ENCODE peak calls at places on chromosomes 11 and 22, in four cellular contexts. N is AG04450, J is AG09309, Y is GM12864. K is an unnamed sample.

GRCh38 chr11:101429708-101430107 is 154.1 kb downstream of the TRPC6 start:
- DNase-seq in J (no peak), Y (no peak), N (no peak), K (no peak)

GRCh38 chr22:23237841-23238240 is 57.5 kb downstream of the BCR start:
- DNase-seq in J (no peak), N (no peak), Y (no peak), K (peak)

GRCh38 chr11:77596626-77597025 is 6.9 kb downstream of the AQP11 start:
- DNase-seq in J (peak), Y (no peak), N (peak), K (no peak)

GRCh38 chr11:953513-953912 is 27.8 kb downstream of the AP2A2 start:
- DNase-seq in Y (no peak), J (no peak), N (no peak), K (no peak)

GRCh38 chr11:440065-441042 is 1.5 kb downstream of the ANO9 start:
- DNase-seq in Y (no peak), N (no peak), J (no peak), K (no peak)

GRCh38 chr11:134050541-134051383 is 18.1 kb upstream of the JAM3 start:
- DNase-seq in J (no peak), Y (no peak), N (no peak), K (peak)

GRCh38 chr11:72807021-72807693 is 7.1 kb upstream of the ATG16L2 start:
- DNase-seq in Y (no peak), J (no peak), N (no peak), K (no peak)

GRCh38 chr11:96015911-96016565 is 92.1 kb upstream of the MTMR2 start:
- DNase-seq in N (no peak), Y (no peak), J (no peak), K (peak)

GRCh38 chr22:28009272-28009827 is 90.3 kb upstream of the PITPNB start:
- DNase-seq in J (peak), N (peak), Y (peak), K (peak)

GRCh38 chr22:39448205-39449054 is 8.4 kb upstream of the MGAT3 start:
- DNase-seq in J (no peak), Y (no peak), N (no peak), K (no peak)

GRCh38 chr11:67032830-67033555 is 10.1 kb downstream of the SYT12 start:
- DNase-seq in Y (no peak), N (peak), J (peak), K (no peak)

GRCh38 chr11:68994161-68994890 is 13.5 kb upstream of the MRGPRD start:
- DNase-seq in Y (no peak), N (no peak), J (no peak), K (no peak)

GRCh38 chr11:76667271-76667818 is 3.2 kb downstream of the LRRC32 start:
- DNase-seq in N (no peak), Y (no peak), J (no peak), K (no peak)

GRCh38 chr11:75233688-75234295 is 6.8 kb upstream of the TPBGL start:
- DNase-seq in Y (no peak), N (peak), J (peak), K (no peak)

GRCh38 chr11:97909544-97910394 is 1111.0 kb upstream of the CNTN5 start:
- DNase-seq in Y (no peak), J (no peak), N (peak), K (no peak)

GRCh38 chr11:71444811-71445210 is 3.4 kb downstream of the DHCR7 start:
- DNase-seq in Y (no peak), J (no peak), N (no peak), K (no peak)

GRCh38 chr22:44133161-44133560 is 47.6 kb upstream of the PARVG start:
- DNase-seq in N (no peak), J (no peak), Y (no peak), K (no peak)

GRCh38 chr11:72683782-72684200 is 9.6 kb upstream of the PDE2A start:
- DNase-seq in Y (no peak), J (no peak), N (no peak), K (peak)

GRCh38 chr11:118241191-118242098 is 10.7 kb downstream of the MPZL3 start:
- DNase-seq in N (no peak), J (no peak), Y (peak), K (peak)

GRCh38 chr11:980438-981365 is 55.0 kb downstream of the AP2A2 start:
- DNase-seq in N (no peak), Y (no peak), J (no peak), K (no peak)

DNA sequence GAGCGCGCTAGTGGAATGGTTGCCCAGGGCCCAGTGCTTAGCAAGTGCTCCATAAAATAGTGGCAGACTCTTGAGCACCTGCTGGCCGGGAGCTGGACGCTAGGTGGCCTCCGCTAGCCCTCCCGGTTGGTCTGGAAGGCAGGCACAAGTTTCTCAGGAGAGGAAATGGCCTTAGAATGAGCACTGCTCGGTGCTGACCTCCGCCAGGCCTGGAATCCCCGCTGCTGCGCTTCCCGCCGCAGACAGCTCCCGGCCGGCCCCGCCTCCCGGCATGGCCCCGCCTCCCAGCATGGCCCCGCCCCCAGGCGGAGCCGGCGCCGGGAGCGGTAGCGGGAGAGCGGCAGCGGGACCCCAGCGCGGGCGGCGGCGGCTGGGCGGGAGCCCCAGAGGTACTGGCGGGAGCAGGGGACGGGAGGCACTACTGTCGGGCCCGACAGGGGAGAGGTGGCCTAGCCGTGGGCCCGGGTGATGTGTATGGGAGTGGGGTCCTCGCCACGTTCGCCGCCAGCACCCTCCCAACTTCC is at the start of gene SIPA1:
- DNase-seq in Y (no peak), J (peak), N (peak), K (peak)
- H3K4me3 ChIP-seq in Y (peak), J (peak), N (peak), K (peak)

DNA sequence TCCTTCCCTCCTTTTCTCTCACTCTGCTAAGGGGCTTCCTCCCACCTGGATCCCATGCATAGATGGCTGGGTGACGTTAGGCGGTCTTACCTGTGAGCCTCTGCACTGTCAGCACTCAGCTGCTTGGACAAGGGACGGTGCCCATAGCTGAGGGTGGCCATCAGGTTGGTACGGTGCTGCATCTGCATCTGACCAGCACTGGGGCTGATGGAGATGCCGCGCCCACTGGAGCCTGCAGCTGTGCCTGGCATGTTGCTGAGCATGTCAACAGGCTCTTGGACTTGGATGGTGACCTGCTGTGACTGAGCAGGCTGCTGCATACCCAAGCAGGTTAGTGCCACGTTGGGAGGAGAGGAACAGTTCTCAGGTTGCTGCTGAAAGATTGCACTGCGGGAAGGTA is 21.8 kb upstream of the APOA1 start:
- DNase-seq in N (no peak), J (no peak), Y (no peak), K (no peak)
- H3K4me3 ChIP-seq in N (no peak), J (no peak), Y (no peak), K (no peak)

DNA sequence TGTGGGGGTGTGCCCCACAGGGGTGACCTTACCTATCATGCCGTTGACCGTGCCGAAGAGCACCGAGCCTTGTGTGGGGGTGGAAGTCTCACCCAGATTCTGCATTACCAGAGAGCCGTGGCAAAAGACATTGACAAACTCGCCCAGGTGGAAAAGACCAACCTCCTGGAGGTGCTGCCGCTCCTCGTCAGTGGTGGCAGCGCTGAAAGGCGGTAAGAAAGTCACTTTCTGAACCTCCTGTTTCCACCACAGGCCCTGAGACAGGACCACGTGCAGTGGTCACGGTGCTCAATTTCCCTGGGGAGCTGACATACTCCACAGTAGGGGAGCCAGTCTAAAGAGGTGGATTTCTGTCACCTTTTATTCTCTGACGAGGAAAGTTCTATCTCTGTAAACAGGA is 7.4 kb upstream of the VWCE start:
- DNase-seq in N (no peak), J (no peak), Y (no peak), K (no peak)
- H3K4me3 ChIP-seq in N (no peak), J (no peak), Y (no peak), K (no peak)

DNA sequence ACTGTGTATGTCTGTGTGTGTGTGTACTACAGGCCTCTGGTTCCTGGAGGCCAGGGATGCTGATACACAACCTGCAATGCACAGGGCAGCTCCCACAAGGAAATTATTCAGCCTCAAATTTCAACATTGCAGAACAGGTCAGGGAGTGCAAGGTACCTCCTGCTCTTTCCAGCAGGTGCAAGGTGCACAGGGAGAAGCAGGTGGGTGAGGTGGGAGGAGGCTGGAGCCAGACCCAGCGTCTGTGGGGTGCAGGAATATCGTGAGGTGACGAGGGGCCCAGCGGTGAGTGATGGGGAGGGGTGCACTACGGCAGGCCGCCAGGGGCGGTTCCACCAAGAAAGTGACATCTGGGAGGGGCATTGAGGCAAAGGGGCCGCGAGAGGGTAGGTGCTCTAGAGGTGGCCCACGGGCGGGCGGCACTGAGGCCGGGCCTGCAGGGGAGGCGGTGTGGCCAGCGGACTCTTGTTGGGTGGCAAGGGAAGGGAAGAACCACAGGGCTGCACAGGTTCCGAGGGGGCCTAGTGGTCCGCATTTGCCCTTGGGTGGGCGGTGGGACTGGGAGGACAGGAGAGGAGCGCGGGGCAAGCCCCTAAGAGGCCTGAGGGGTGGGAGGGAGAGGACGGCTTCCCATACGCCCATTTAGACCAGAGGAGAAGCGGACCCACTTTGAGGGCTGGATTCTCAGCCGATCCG is 21.6 kb downstream of the DGCR6L start:
- DNase-seq in Y (no peak), J (no peak), N (no peak), K (no peak)
- H3K4me3 ChIP-seq in Y (no peak), J (no peak), N (no peak), K (peak)

GRCh38 chr11:114083256-114084252 is 24.0 kb downstream of the ZBTB16 start:
- DNase-seq in J (no peak), N (no peak), Y (no peak), K (no peak)
- H3K4me3 ChIP-seq in J (no peak), N (no peak), Y (no peak), K (no peak)

GRCh38 chr11:62645660-62645933 is 816 bp downstream of the GANAB start:
- DNase-seq in J (no peak), Y (no peak), N (no peak), K (no peak)

GRCh38 chr11:62648185-62648966 is 2.0 kb upstream of the GANAB start:
- DNase-seq in J (no peak), Y (no peak), N (no peak), K (no peak)

GRCh38 chr11:62647609-62648005 is 1.2 kb upstream of the GANAB start:
- DNase-seq in J (no peak), N (no peak), Y (no peak), K (no peak)

GRCh38 chr11:62645934-62646824 is at the start of gene GANAB:
- DNase-seq in Y (peak), N (peak), J (peak), K (peak)

DNA sequence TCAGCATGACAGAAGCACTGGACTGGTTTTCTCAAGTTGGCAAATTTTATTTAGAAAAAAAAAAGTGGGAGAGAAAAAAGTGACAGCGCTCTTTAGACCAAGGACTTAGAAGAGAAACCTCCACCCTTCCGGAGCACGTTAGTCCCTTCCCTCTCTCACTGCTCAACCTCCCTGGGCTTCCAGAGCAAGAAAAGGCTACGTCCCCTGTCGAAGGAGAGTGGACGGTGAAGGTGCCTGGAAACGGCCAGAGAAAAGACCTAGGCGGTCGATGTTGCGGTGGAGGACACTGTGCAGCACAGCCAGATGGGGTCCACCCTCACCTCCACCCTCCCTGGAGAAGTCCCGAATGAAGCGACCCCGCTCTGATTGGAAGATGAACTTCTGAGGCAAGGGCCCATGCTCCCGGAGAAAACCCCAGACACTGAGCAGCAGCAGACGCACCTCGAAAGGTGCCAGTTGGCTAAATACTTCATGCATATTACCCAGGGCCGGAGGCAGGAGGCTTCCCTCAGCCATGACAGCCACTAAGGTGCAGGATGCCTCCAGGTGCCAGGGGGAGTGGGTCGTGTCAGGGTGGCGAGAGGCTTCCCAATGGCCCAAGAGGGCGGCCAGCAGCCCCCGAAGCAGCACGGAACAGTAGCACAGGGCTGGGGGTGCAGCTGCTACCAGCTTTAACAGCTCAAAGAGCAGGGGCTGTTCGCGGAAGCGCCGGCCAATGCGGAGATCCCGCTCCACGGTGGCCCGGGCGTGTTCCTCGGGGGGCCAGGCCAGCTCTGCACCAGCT is 604 bp upstream of the GANAB start:
- DNase-seq in N (no peak), J (no peak), Y (no peak), K (no peak)
- H3K4me3 ChIP-seq in N (peak), J (no peak), Y (no peak), K (peak)

GRCh38 chr11:33733978-33734377 is 2.2 kb downstream of the CD59 start:
- DNase-seq in Y (no peak), J (no peak), N (no peak), K (no peak)
- H3K4me3 ChIP-seq in Y (peak), J (peak), N (peak), K (no peak)

DNA sequence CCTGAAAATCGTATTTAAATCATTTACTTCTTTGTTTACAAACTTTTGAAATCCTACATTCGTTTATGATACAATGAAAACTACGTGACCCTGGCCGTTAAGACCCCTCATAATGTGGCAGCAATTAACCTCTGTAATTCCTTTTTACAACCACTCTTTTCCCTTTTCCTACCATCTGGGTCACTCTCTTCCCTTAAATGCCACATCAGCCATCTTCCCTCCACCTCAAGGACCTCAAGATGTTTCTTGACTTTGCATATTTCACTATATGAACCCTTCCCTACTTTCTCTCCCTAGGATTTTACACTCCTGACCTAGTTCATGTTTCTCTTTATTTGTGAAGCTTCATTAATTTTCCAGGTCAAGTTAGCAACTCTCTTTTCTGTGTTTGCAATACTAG is 26.8 kb downstream of the OR2AG2 start:
- DNase-seq in J (no peak), N (no peak), Y (no peak), K (no peak)
- H3K4me3 ChIP-seq in J (no peak), N (no peak), Y (peak), K (peak)